ENCODE peak calls at places on chromosomes 13 and 19, in seven cellular contexts. One of them, this sample, is unnamed.

GRCh38 chr13:94114166-94114565 is 365.3 kb downstream of the DCT start:
- DNase-seq in BE2C: no peak
- DNase-seq in right lobe of liver: no peak
- DNase-seq in uterus: no peak
- DNase-seq in left lung: no peak
- DNase-seq in testis: no peak
- DNase-seq in RWPE2: no peak
- DNase-seq in this sample: no peak

GRCh38 chr19:55117063-55117635 is 288 bp downstream of the PPP1R12C start:
- DNase-seq in left lung: no peak
- DNase-seq in BE2C: no peak
- DNase-seq in right lobe of liver: peak; percentile 52
- DNase-seq in RWPE2: no peak
- DNase-seq in testis: no peak
- DNase-seq in uterus: peak; percentile 42
- DNase-seq in this sample: peak; percentile 54

GRCh38 chr19:47363758-47364529 is 14.8 kb downstream of the DHX34 start:
- DNase-seq in right lobe of liver: no peak
- DNase-seq in uterus: no peak
- DNase-seq in testis: no peak
- DNase-seq in left lung: no peak
- DNase-seq in RWPE2: no peak
- DNase-seq in BE2C: no peak
- DNase-seq in this sample: no peak

GRCh38 chr13:111508902-111509509 is 188.6 kb downstream of the TEX29 start:
- DNase-seq in left lung: no peak
- DNase-seq in RWPE2: peak; percentile 25
- DNase-seq in right lobe of liver: no peak
- DNase-seq in uterus: no peak
- DNase-seq in testis: peak; percentile 36
- DNase-seq in BE2C: no peak
- DNase-seq in this sample: no peak

GRCh38 chr13:112941349-112941748 is 27.7 kb upstream of the MCF2L start:
- DNase-seq in uterus: no peak
- DNase-seq in right lobe of liver: no peak
- DNase-seq in left lung: no peak
- DNase-seq in BE2C: no peak
- DNase-seq in RWPE2: no peak
- DNase-seq in testis: no peak
- DNase-seq in this sample: no peak

GRCh38 chr13:20684041-20684440 is 19.5 kb upstream of the IL17D start:
- DNase-seq in uterus: no peak
- DNase-seq in right lobe of liver: no peak
- DNase-seq in RWPE2: no peak
- DNase-seq in BE2C: no peak
- DNase-seq in left lung: no peak
- DNase-seq in testis: no peak
- DNase-seq in this sample: no peak

GRCh38 chr19:54439174-54439851 is 9.7 kb upstream of the LENG8 start:
- DNase-seq in testis: peak; percentile 77
- DNase-seq in RWPE2: peak; percentile 52
- DNase-seq in uterus: no peak
- DNase-seq in left lung: no peak
- DNase-seq in BE2C: peak; percentile 66
- DNase-seq in right lobe of liver: no peak
- DNase-seq in this sample: no peak

GRCh38 chr19:39160523-39160861 is 34.9 kb downstream of the PAK4 start:
- DNase-seq in right lobe of liver: no peak
- DNase-seq in uterus: no peak
- DNase-seq in BE2C: no peak
- DNase-seq in RWPE2: peak; percentile 39
- DNase-seq in testis: peak; percentile 76
- DNase-seq in left lung: peak; percentile 66
- DNase-seq in this sample: no peak

GRCh38 chr19:32858155-32858554 is 11.4 kb downstream of the SLC7A9 start:
- DNase-seq in uterus: no peak
- DNase-seq in right lobe of liver: no peak
- DNase-seq in testis: no peak
- DNase-seq in RWPE2: no peak
- DNase-seq in BE2C: no peak
- DNase-seq in left lung: no peak
- DNase-seq in this sample: no peak

GRCh38 chr13:101624981-101625380 is 172.5 kb downstream of the ITGBL1 start:
- DNase-seq in right lobe of liver: no peak
- DNase-seq in testis: no peak
- DNase-seq in left lung: no peak
- DNase-seq in BE2C: no peak
- DNase-seq in RWPE2: no peak
- DNase-seq in uterus: no peak
- DNase-seq in this sample: no peak

GRCh38 chr13:78201411-78201810 is 282.8 kb upstream of the EDNRB start:
- DNase-seq in RWPE2: no peak
- DNase-seq in left lung: no peak
- DNase-seq in testis: no peak
- DNase-seq in right lobe of liver: no peak
- DNase-seq in BE2C: no peak
- DNase-seq in uterus: no peak
- DNase-seq in this sample: no peak

GRCh38 chr19:53101518-53101917 is 1.7 kb downstream of the ZNF160 start:
- DNase-seq in uterus: no peak
- DNase-seq in BE2C: no peak
- DNase-seq in testis: no peak
- DNase-seq in RWPE2: no peak
- DNase-seq in left lung: no peak
- DNase-seq in right lobe of liver: no peak
- DNase-seq in this sample: no peak

GRCh38 chr19:35262101-35262761 is 6.5 kb upstream of the USF2 start:
- DNase-seq in RWPE2: peak; percentile 38
- DNase-seq in BE2C: no peak
- DNase-seq in uterus: no peak
- DNase-seq in testis: no peak
- DNase-seq in right lobe of liver: no peak
- DNase-seq in left lung: peak; percentile 67
- DNase-seq in this sample: no peak

GRCh38 chr13:106619688-106620555 is 52.0 kb upstream of the ARGLU1 start:
- DNase-seq in right lobe of liver: peak; percentile 42
- DNase-seq in RWPE2: no peak
- DNase-seq in testis: peak; percentile 57
- DNase-seq in uterus: peak; percentile 33
- DNase-seq in BE2C: peak; percentile 47
- DNase-seq in left lung: no peak
- DNase-seq in this sample: no peak

GRCh38 chr19:15769586-15769985 is 17.9 kb upstream of the OR10H5 start:
- DNase-seq in RWPE2: no peak
- DNase-seq in BE2C: no peak
- DNase-seq in right lobe of liver: no peak
- DNase-seq in uterus: no peak
- DNase-seq in testis: no peak
- DNase-seq in left lung: no peak
- DNase-seq in this sample: no peak

GRCh38 chr13:99255241-99255640 is 2.9 kb downstream of the GPR18 start:
- DNase-seq in uterus: no peak
- DNase-seq in BE2C: no peak
- DNase-seq in testis: no peak
- DNase-seq in right lobe of liver: no peak
- DNase-seq in left lung: no peak
- DNase-seq in RWPE2: no peak
- DNase-seq in this sample: no peak

GRCh38 chr13:91154553-91154952 is 192.9 kb upstream of the MIR17HG start:
- DNase-seq in testis: no peak
- DNase-seq in left lung: no peak
- DNase-seq in right lobe of liver: no peak
- DNase-seq in RWPE2: no peak
- DNase-seq in BE2C: no peak
- DNase-seq in uterus: no peak
- DNase-seq in this sample: no peak

GRCh38 chr13:28467886-28468519 is 26.9 kb downstream of the FLT1 start:
- DNase-seq in testis: no peak
- DNase-seq in BE2C: no peak
- DNase-seq in right lobe of liver: no peak
- DNase-seq in left lung: no peak
- DNase-seq in RWPE2: no peak
- DNase-seq in uterus: no peak
- DNase-seq in this sample: no peak

GRCh38 chr19:35796645-35797542 is 15.8 kb downstream of the PRODH2 start:
- DNase-seq in right lobe of liver: no peak
- DNase-seq in BE2C: no peak
- DNase-seq in testis: no peak
- DNase-seq in RWPE2: no peak
- DNase-seq in uterus: no peak
- DNase-seq in left lung: no peak
- DNase-seq in this sample: no peak

GRCh38 chr19:13060233-13060963 is 42.3 kb downstream of the LYL1 start:
- DNase-seq in testis: peak; percentile 72
- DNase-seq in right lobe of liver: no peak
- DNase-seq in RWPE2: no peak
- DNase-seq in BE2C: no peak
- DNase-seq in uterus: no peak
- DNase-seq in left lung: no peak
- DNase-seq in this sample: no peak

GRCh38 chr13:93413972-93414717 is 187.5 kb downstream of the GPC6 start:
- DNase-seq in testis: no peak
- DNase-seq in BE2C: no peak
- DNase-seq in left lung: no peak
- DNase-seq in uterus: no peak
- DNase-seq in RWPE2: no peak
- DNase-seq in right lobe of liver: no peak
- DNase-seq in this sample: no peak

GRCh38 chr19:18469245-18470107 is 31.5 kb upstream of the ISYNA1 start:
- DNase-seq in uterus: peak; percentile 65
- DNase-seq in right lobe of liver: peak; percentile 77
- DNase-seq in left lung: peak; percentile 92
- DNase-seq in RWPE2: no peak
- DNase-seq in BE2C: peak; percentile 73
- DNase-seq in testis: peak; percentile 73
- DNase-seq in this sample: peak; percentile 64

GRCh38 chr19:5091576-5092215 is 122.8 kb downstream of the KDM4B start:
- DNase-seq in right lobe of liver: no peak
- DNase-seq in testis: no peak
- DNase-seq in RWPE2: no peak
- DNase-seq in BE2C: no peak
- DNase-seq in left lung: no peak
- DNase-seq in uterus: peak; percentile 50
- DNase-seq in this sample: no peak

GRCh38 chr19:40775632-40776022 is 306 bp downstream of the MIA start:
- DNase-seq in uterus: no peak
- DNase-seq in testis: no peak
- DNase-seq in RWPE2: no peak
- DNase-seq in BE2C: no peak
- DNase-seq in right lobe of liver: no peak
- DNase-seq in left lung: no peak
- DNase-seq in this sample: no peak

GRCh38 chr19:41480336-41480735 is 37.4 kb downstream of the ERICH4 start:
- DNase-seq in left lung: no peak
- DNase-seq in testis: peak; percentile 45
- DNase-seq in right lobe of liver: no peak
- DNase-seq in uterus: no peak
- DNase-seq in BE2C: no peak
- DNase-seq in RWPE2: no peak
- DNase-seq in this sample: no peak

GRCh38 chr13:98147521-98147920 is 4.6 kb downstream of the FARP1 start:
- DNase-seq in uterus: no peak
- DNase-seq in BE2C: no peak
- DNase-seq in left lung: no peak
- DNase-seq in testis: no peak
- DNase-seq in RWPE2: no peak
- DNase-seq in right lobe of liver: no peak
- DNase-seq in this sample: no peak
- TF ChIP-seq CTCF in uterus: no peak
- TF ChIP-seq CTCF in BE2C: no peak
- TF ChIP-seq CTCF in left lung: peak; percentile 8
- TF ChIP-seq CTCF in testis: no peak
- TF ChIP-seq CTCF in RWPE2: no peak
- TF ChIP-seq CTCF in right lobe of liver: no peak
- TF ChIP-seq CTCF in this sample: no peak

GRCh38 chr13:41364043-41364442 is 53.0 kb downstream of the NAA16 start:
- DNase-seq in BE2C: no peak
- DNase-seq in testis: no peak
- DNase-seq in uterus: no peak
- DNase-seq in left lung: no peak
- DNase-seq in right lobe of liver: no peak
- DNase-seq in RWPE2: no peak
- DNase-seq in this sample: no peak
- H3K36me3 ChIP-seq in BE2C: peaks cover 72% of the 10 kb centered on the region
- H3K36me3 ChIP-seq in testis: no peaks in the 10 kb centered on the region
- H3K36me3 ChIP-seq in uterus: no peaks in the 10 kb centered on the region
- H3K36me3 ChIP-seq in left lung: peaks cover 70% of the 10 kb centered on the region
- H3K36me3 ChIP-seq in right lobe of liver: peaks cover 5% of the 10 kb centered on the region
- H3K36me3 ChIP-seq in RWPE2: peaks cover 92% of the 10 kb centered on the region
- H3K36me3 ChIP-seq in this sample: no peaks in the 10 kb centered on the region

DNA sequence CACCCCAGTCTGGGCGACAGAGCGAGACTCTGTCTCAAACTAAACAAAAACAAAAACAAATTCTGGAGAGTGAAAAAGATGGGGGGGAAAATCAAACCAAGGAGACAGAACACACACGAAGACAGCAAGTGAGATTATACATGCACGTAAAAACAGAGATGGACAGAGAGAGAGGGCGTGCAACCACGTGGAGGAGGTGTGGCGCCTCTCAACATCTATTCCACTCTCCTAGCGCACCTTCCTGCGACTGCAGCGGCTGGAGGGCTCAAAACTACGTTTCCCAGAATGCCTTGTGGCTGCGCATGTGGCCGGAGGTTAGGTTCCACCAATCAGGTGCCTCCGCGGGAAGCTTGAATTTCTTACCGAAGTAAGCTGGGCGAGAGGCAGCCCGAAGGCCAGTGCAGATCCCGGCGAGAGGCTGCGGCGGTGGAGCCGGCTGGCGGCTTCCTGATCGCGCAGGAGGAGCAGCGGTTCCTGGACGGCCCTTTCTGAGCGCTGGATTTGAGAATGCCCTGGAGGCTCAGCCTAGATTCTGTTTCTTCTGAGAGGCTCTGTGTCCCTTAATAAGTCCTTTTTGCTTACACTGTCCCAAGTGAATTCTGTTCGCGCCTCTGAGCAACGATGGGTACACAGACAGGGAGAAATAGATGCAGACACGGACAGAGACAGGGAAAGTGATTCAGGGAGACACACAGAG is 13.1 kb upstream of the NANOS2 start:
- DNase-seq in testis: peak; percentile 96
- DNase-seq in right lobe of liver: peak; percentile 90
- DNase-seq in uterus: peak; percentile 93
- DNase-seq in left lung: peak; percentile 88
- DNase-seq in RWPE2: peak; percentile 91
- DNase-seq in BE2C: peak; percentile 95
- DNase-seq in this sample: peak; percentile 90
- TF ChIP-seq CTCF in testis: no peak
- TF ChIP-seq CTCF in right lobe of liver: no peak
- TF ChIP-seq CTCF in uterus: no peak
- TF ChIP-seq CTCF in left lung: no peak
- TF ChIP-seq CTCF in RWPE2: peak; percentile 21
- TF ChIP-seq CTCF in BE2C: peak; percentile 44
- TF ChIP-seq CTCF in this sample: no peak

GRCh38 chr13:51451134-51451466 is 1.7 kb downstream of the INTS6 start:
- DNase-seq in right lobe of liver: no peak
- DNase-seq in testis: no peak
- DNase-seq in uterus: no peak
- DNase-seq in RWPE2: no peak
- DNase-seq in left lung: no peak
- DNase-seq in BE2C: no peak
- DNase-seq in this sample: no peak
- H3K36me3 ChIP-seq in right lobe of liver: peaks cover 10% of the 10 kb centered on the region
- H3K36me3 ChIP-seq in testis: no peaks in the 10 kb centered on the region
- H3K36me3 ChIP-seq in uterus: no peaks in the 10 kb centered on the region
- H3K36me3 ChIP-seq in RWPE2: peaks cover 62% of the 10 kb centered on the region
- H3K36me3 ChIP-seq in left lung: peaks cover 25% of the 10 kb centered on the region
- H3K36me3 ChIP-seq in BE2C: peaks cover 22% of the 10 kb centered on the region
- H3K36me3 ChIP-seq in this sample: peaks cover 57% of the 10 kb centered on the region